ENCODE peak calls at places on chromosomes 3 and 15, in six cellular contexts. One of them, this sample, is unnamed. For H3K36me3, the result is how much of the 10 kb centered on the place peaks cover.

GRCh38 chr3:14573706-14574105 is 33.6 kb upstream of the GRIP2 start:
- DNase-seq in adrenal gland: no peak
- DNase-seq in MM.1S: no peak
- DNase-seq in HCT116: no peak
- DNase-seq in heart left ventricle: no peak
- DNase-seq in GM06990: no peak
- DNase-seq in this sample: no peak

GRCh38 chr3:141255137-141255536 is 23.5 kb downstream of the PXYLP1 start:
- DNase-seq in adrenal gland: no peak
- DNase-seq in MM.1S: no peak
- DNase-seq in HCT116: no peak
- DNase-seq in heart left ventricle: no peak
- DNase-seq in GM06990: no peak
- DNase-seq in this sample: no peak

GRCh38 chr3:34183114-34183513 is 384.7 kb downstream of the PDCD6IP start:
- DNase-seq in adrenal gland: no peak
- DNase-seq in MM.1S: no peak
- DNase-seq in HCT116: no peak
- DNase-seq in heart left ventricle: no peak
- DNase-seq in GM06990: no peak
- DNase-seq in this sample: no peak

GRCh38 chr3:113890256-113890900 is 51.8 kb downstream of the GRAMD1C start:
- DNase-seq in adrenal gland: no peak
- DNase-seq in MM.1S: peak
- DNase-seq in HCT116: no peak
- DNase-seq in heart left ventricle: no peak
- DNase-seq in GM06990: peak
- DNase-seq in this sample: no peak

GRCh38 chr15:70320077-70320830 is 222.5 kb upstream of the TLE3 start:
- DNase-seq in adrenal gland: no peak
- DNase-seq in MM.1S: no peak
- DNase-seq in HCT116: no peak
- DNase-seq in heart left ventricle: no peak
- DNase-seq in GM06990: no peak
- DNase-seq in this sample: peak

GRCh38 chr3:71066356-71066755 is 517.2 kb downstream of the FOXP1 start:
- DNase-seq in adrenal gland: no peak
- DNase-seq in MM.1S: no peak
- DNase-seq in HCT116: no peak
- DNase-seq in heart left ventricle: peak
- DNase-seq in GM06990: no peak
- DNase-seq in this sample: peak

GRCh38 chr15:35838422-35839150 is 292.6 kb upstream of the DPH6 start:
- DNase-seq in adrenal gland: no peak
- DNase-seq in MM.1S: no peak
- DNase-seq in HCT116: no peak
- DNase-seq in heart left ventricle: no peak
- DNase-seq in GM06990: no peak
- DNase-seq in this sample: no peak

GRCh38 chr15:70268698-70269251 is 171.1 kb upstream of the TLE3 start:
- DNase-seq in adrenal gland: no peak
- DNase-seq in MM.1S: no peak
- DNase-seq in HCT116: no peak
- DNase-seq in heart left ventricle: no peak
- DNase-seq in GM06990: peak
- DNase-seq in this sample: no peak

GRCh38 chr3:196341142-196341541 is 3.0 kb upstream of the TM4SF19 start:
- DNase-seq in adrenal gland: no peak
- DNase-seq in MM.1S: no peak
- DNase-seq in HCT116: no peak
- DNase-seq in heart left ventricle: no peak
- DNase-seq in GM06990: no peak
- DNase-seq in this sample: no peak

GRCh38 chr3:183438749-183439148 is 10.3 kb upstream of the MCF2L2 start:
- DNase-seq in adrenal gland: no peak
- DNase-seq in MM.1S: no peak
- DNase-seq in HCT116: no peak
- DNase-seq in heart left ventricle: no peak
- DNase-seq in GM06990: no peak
- DNase-seq in this sample: no peak

GRCh38 chr15:85708402-85708932 is 86.3 kb downstream of the KLHL25 start:
- DNase-seq in adrenal gland: peak
- DNase-seq in MM.1S: no peak
- DNase-seq in HCT116: no peak
- DNase-seq in heart left ventricle: no peak
- DNase-seq in GM06990: no peak
- DNase-seq in this sample: no peak

GRCh38 chr15:99671926-99672701 is 61.1 kb downstream of the LYSMD4 start:
- DNase-seq in adrenal gland: no peak
- DNase-seq in MM.1S: no peak
- DNase-seq in HCT116: no peak
- DNase-seq in heart left ventricle: no peak
- DNase-seq in GM06990: no peak
- DNase-seq in this sample: no peak

GRCh38 chr15:70087708-70088352 is 9.9 kb downstream of the TLE3 start:
- DNase-seq in adrenal gland: no peak
- DNase-seq in MM.1S: no peak
- DNase-seq in HCT116: no peak
- DNase-seq in heart left ventricle: no peak
- DNase-seq in GM06990: no peak
- DNase-seq in this sample: no peak

GRCh38 chr3:69558912-69559311 is 173.0 kb upstream of the FRMD4B start:
- DNase-seq in adrenal gland: peak
- DNase-seq in MM.1S: no peak
- DNase-seq in HCT116: no peak
- DNase-seq in heart left ventricle: peak
- DNase-seq in GM06990: no peak
- DNase-seq in this sample: no peak

GRCh38 chr3:121545049-121545563 is 682 bp downstream of the POLQ start:
- DNase-seq in adrenal gland: no peak
- DNase-seq in MM.1S: peak
- DNase-seq in HCT116: no peak
- DNase-seq in heart left ventricle: no peak
- DNase-seq in GM06990: no peak
- DNase-seq in this sample: no peak

GRCh38 chr3:12193485-12194165 is 34.9 kb upstream of the TIMP4 start:
- DNase-seq in adrenal gland: no peak
- DNase-seq in MM.1S: peak
- DNase-seq in HCT116: peak
- DNase-seq in heart left ventricle: no peak
- DNase-seq in GM06990: peak
- DNase-seq in this sample: no peak

GRCh38 chr3:81931852-81932251 is 170.4 kb upstream of the GBE1 start:
- DNase-seq in adrenal gland: no peak
- DNase-seq in MM.1S: no peak
- DNase-seq in HCT116: no peak
- DNase-seq in heart left ventricle: no peak
- DNase-seq in GM06990: no peak
- DNase-seq in this sample: no peak

GRCh38 chr15:68191555-68191954 is 13.6 kb downstream of the CALML4 start:
- DNase-seq in adrenal gland: no peak
- DNase-seq in MM.1S: no peak
- DNase-seq in HCT116: no peak
- DNase-seq in heart left ventricle: no peak
- DNase-seq in GM06990: no peak
- DNase-seq in this sample: no peak

GRCh38 chr3:168877899-168878298 is 782.2 kb upstream of the GOLIM4 start:
- DNase-seq in adrenal gland: no peak
- DNase-seq in MM.1S: no peak
- DNase-seq in HCT116: no peak
- DNase-seq in heart left ventricle: no peak
- DNase-seq in GM06990: no peak
- DNase-seq in this sample: no peak

GRCh38 chr15:91469627-91470567 is 369.8 kb downstream of the SV2B start:
- DNase-seq in adrenal gland: no peak
- DNase-seq in MM.1S: no peak
- DNase-seq in HCT116: no peak
- DNase-seq in heart left ventricle: no peak
- DNase-seq in GM06990: peak
- DNase-seq in this sample: no peak

GRCh38 chr15:40306371-40306770 is 1.4 kb downstream of the PLCB2 start:
- DNase-seq in adrenal gland: no peak
- DNase-seq in MM.1S: no peak
- DNase-seq in HCT116: no peak
- DNase-seq in heart left ventricle: no peak
- DNase-seq in GM06990: no peak
- DNase-seq in this sample: no peak

GRCh38 chr3:43211681-43212080 is 74.7 kb upstream of the SNRK start:
- DNase-seq in adrenal gland: no peak
- DNase-seq in MM.1S: no peak
- DNase-seq in HCT116: no peak
- DNase-seq in heart left ventricle: no peak
- DNase-seq in GM06990: no peak
- DNase-seq in this sample: no peak

GRCh38 chr3:155393316-155393715 is 99.8 kb upstream of the STRIT1 start:
- DNase-seq in adrenal gland: no peak
- DNase-seq in MM.1S: no peak
- DNase-seq in HCT116: no peak
- DNase-seq in heart left ventricle: no peak
- DNase-seq in GM06990: no peak
- DNase-seq in this sample: no peak

GRCh38 chr3:53194218-53195065 is 33.4 kb downstream of the PRKCD start:
- DNase-seq in adrenal gland: peak
- DNase-seq in MM.1S: no peak
- DNase-seq in HCT116: no peak
- DNase-seq in heart left ventricle: no peak
- DNase-seq in GM06990: no peak
- DNase-seq in this sample: no peak

GRCh38 chr3:53190659-53191058 is 29.6 kb downstream of the PRKCD start:
- DNase-seq in adrenal gland: no peak
- DNase-seq in MM.1S: peak
- DNase-seq in HCT116: no peak
- DNase-seq in heart left ventricle: no peak
- DNase-seq in GM06990: no peak
- DNase-seq in this sample: peak

GRCh38 chr3:53191836-53192480 is 30.9 kb downstream of the PRKCD start:
- DNase-seq in adrenal gland: peak
- DNase-seq in MM.1S: no peak
- DNase-seq in HCT116: no peak
- DNase-seq in heart left ventricle: no peak
- DNase-seq in GM06990: peak
- DNase-seq in this sample: peak

GRCh38 chr3:53193466-53194217 is 32.6 kb downstream of the PRKCD start:
- DNase-seq in adrenal gland: no peak
- DNase-seq in MM.1S: no peak
- DNase-seq in HCT116: no peak
- DNase-seq in heart left ventricle: no peak
- DNase-seq in GM06990: no peak
- DNase-seq in this sample: no peak

DNA sequence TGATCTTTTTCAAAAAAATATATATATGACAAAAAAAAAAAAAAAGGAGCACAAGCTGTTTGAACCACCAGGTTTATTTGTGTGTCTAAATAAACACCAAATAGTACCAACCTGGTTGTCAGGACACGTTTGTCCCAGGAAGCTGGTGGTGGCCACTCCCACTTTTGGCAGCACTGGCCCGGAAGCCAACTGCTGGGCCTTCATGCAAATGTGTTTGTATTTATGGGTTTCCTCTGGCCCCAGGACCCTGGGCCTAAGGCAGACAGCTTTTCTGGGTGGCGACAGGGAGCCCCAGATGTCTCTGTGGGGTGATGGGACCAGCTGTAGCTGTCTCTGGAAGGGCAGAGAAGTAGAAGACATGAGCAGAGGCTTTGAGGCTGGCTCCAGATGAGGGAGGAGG is 31.6 kb downstream of the PRKCD start:
- DNase-seq in adrenal gland: no peak
- DNase-seq in MM.1S: peak
- DNase-seq in HCT116: no peak
- DNase-seq in heart left ventricle: no peak
- DNase-seq in GM06990: no peak
- DNase-seq in this sample: peak
- TF ChIP-seq CTCF in adrenal gland: no peak
- TF ChIP-seq CTCF in MM.1S: no peak
- TF ChIP-seq CTCF in HCT116: no peak
- TF ChIP-seq CTCF in heart left ventricle: no peak
- TF ChIP-seq CTCF in GM06990: no peak
- TF ChIP-seq CTCF in this sample: no peak

DNA sequence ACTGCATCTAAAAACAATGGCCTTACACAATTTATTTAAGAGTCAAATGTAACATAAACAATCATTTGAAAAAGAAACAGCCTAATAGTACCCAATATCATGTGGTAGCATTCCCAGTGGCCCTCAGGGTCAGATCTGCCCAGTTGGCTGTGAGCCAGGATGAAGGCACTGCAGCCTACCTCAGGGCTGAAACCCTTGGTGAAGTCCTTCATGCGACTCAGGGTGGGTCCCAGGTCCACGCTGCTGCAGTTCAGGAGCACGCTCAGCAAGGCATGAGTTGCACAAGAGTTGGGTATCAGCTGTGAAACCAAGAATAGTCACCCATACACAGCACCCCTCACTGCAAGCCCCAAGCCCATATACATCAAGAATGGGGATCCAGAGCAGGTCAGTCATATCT is 37.1 kb downstream of the SEMA3G start:
- DNase-seq in adrenal gland: peak
- DNase-seq in MM.1S: no peak
- DNase-seq in HCT116: no peak
- DNase-seq in heart left ventricle: no peak
- DNase-seq in GM06990: no peak
- DNase-seq in this sample: no peak
- H3K36me3 ChIP-seq in adrenal gland: half or more
- H3K36me3 ChIP-seq in MM.1S: under half
- H3K36me3 ChIP-seq in HCT116: under half
- H3K36me3 ChIP-seq in heart left ventricle: under half
- H3K36me3 ChIP-seq in GM06990: under half
- H3K36me3 ChIP-seq in this sample: half or more

GRCh38 chr15:92633001-92633400 is 22.6 kb downstream of the FAM174B start:
- DNase-seq in adrenal gland: no peak
- DNase-seq in MM.1S: no peak
- DNase-seq in HCT116: no peak
- DNase-seq in heart left ventricle: no peak
- DNase-seq in GM06990: no peak
- DNase-seq in this sample: no peak

GRCh38 chr15:92629975-92630626 is 25.5 kb downstream of the FAM174B start:
- DNase-seq in adrenal gland: no peak
- DNase-seq in MM.1S: no peak
- DNase-seq in HCT116: no peak
- DNase-seq in heart left ventricle: no peak
- DNase-seq in GM06990: no peak
- DNase-seq in this sample: no peak

GRCh38 chr15:92629276-92629974 is 26.1 kb downstream of the FAM174B start:
- DNase-seq in adrenal gland: no peak
- DNase-seq in MM.1S: no peak
- DNase-seq in HCT116: no peak
- DNase-seq in heart left ventricle: no peak
- DNase-seq in GM06990: no peak
- DNase-seq in this sample: no peak

GRCh38 chr15:92633418-92633817 is 22.2 kb downstream of the FAM174B start:
- DNase-seq in adrenal gland: no peak
- DNase-seq in MM.1S: no peak
- DNase-seq in HCT116: no peak
- DNase-seq in heart left ventricle: no peak
- DNase-seq in GM06990: no peak
- DNase-seq in this sample: no peak

GRCh38 chr15:92631721-92632120 is 23.9 kb downstream of the FAM174B start:
- DNase-seq in adrenal gland: no peak
- DNase-seq in MM.1S: no peak
- DNase-seq in HCT116: peak
- DNase-seq in heart left ventricle: no peak
- DNase-seq in GM06990: no peak
- DNase-seq in this sample: no peak
- TF ChIP-seq CTCF in adrenal gland: no peak
- TF ChIP-seq CTCF in MM.1S: peak
- TF ChIP-seq CTCF in HCT116: no peak
- TF ChIP-seq CTCF in heart left ventricle: no peak
- TF ChIP-seq CTCF in GM06990: peak
- TF ChIP-seq CTCF in this sample: peak

GRCh38 chr3:120446891-120447668 is 3.7 kb downstream of the FSTL1 start:
- DNase-seq in adrenal gland: no peak
- DNase-seq in MM.1S: no peak
- DNase-seq in HCT116: no peak
- DNase-seq in heart left ventricle: no peak
- DNase-seq in GM06990: no peak
- DNase-seq in this sample: no peak
- H3K36me3 ChIP-seq in adrenal gland: under half
- H3K36me3 ChIP-seq in MM.1S: under half
- H3K36me3 ChIP-seq in HCT116: under half
- H3K36me3 ChIP-seq in heart left ventricle: under half
- H3K36me3 ChIP-seq in GM06990: under half
- H3K36me3 ChIP-seq in this sample: under half

This sample was measured in OCI-LY7.